ENCODE peak calls at places on chromosomes 16 and 17, in five cellular contexts. Q is lower leg skin, J is NB4, V is IMR-90, A is right lobe of liver. C is an unnamed sample.

GRCh38 chr17:80036715-80037477 is 454 bp downstream of the CCDC40 start:
- DNase-seq in Q (peak), J (no peak), V (no peak), A (no peak), C (peak)

GRCh38 chr17:66636111-66636510 is 198.8 kb upstream of the CACNG5 start:
- DNase-seq in Q (peak), J (peak), V (peak), A (no peak), C (peak)

GRCh38 chr16:86508947-86509758 is 1.2 kb upstream of the FOXF1 start:
- DNase-seq in Q (no peak), J (peak), V (peak), A (no peak), C (peak)

GRCh38 chr17:46194393-46195216 is 1.4 kb upstream of the KANSL1 start:
- DNase-seq in Q (no peak), J (peak), V (peak), A (no peak), C (no peak)

GRCh38 chr16:26078971-26079370 is 387.2 kb downstream of the HS3ST4 start:
- DNase-seq in Q (no peak), J (no peak), V (no peak), A (no peak), C (no peak)

GRCh38 chr17:79630821-79631639 is 20.2 kb upstream of the RBFOX3 start:
- DNase-seq in Q (peak), J (no peak), V (no peak), A (peak), C (no peak)

GRCh38 chr17:17420035-17420434 is 56.8 kb upstream of the MED9 start:
- DNase-seq in Q (peak), J (no peak), V (no peak), A (peak), C (no peak)

GRCh38 chr17:49193513-49194296 is 16.7 kb downstream of the GNGT2 start:
- DNase-seq in Q (peak), J (peak), V (peak), A (no peak), C (peak)

GRCh38 chr17:50637829-50638571 is 3.3 kb downstream of the ABCC3 start:
- DNase-seq in Q (no peak), J (no peak), V (no peak), A (peak), C (no peak)

GRCh38 chr16:27226476-27226875 is 23.1 kb downstream of the KDM8 start:
- DNase-seq in Q (no peak), J (no peak), V (no peak), A (no peak), C (no peak)

GRCh38 chr17:21263351-21263750 is 10.1 kb upstream of the NATD1 start:
- DNase-seq in Q (no peak), J (no peak), V (peak), A (no peak), C (no peak)

GRCh38 chr16:54957403-54957802 is 26.7 kb downstream of the IRX5 start:
- DNase-seq in Q (no peak), J (peak), V (no peak), A (no peak), C (no peak)

GRCh38 chr17:31074772-31075538 is 19.8 kb upstream of the NF1 start:
- DNase-seq in Q (no peak), J (no peak), V (peak), A (no peak), C (no peak)

DNA sequence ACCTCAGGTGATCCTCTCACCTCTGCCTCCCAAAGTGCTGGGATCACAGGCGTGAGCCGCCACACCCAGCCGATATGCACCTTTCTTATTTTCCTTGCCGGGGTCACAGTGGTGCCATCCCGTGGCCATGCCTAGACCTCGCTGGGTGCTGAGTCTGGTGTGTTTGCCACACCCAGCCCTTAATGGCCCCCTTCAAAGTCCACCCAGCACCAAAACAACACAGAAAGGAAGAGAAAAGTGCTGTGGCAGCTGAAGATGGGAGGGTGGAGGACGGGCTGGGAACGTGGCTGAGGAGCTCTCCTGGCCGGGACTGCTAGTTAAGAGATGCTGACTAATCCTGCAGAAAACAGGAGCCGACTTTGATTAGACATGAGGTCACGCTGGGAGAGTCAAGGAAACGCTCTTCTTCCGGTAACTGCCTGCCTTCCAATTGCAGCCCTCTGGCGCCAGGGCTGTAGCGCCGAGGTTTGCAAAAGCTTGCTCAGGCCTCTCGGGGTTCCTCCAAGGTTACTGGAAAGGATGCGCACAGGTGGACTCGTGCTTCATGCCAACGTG is 10.9 kb downstream of the SLC43A2 start:
- DNase-seq in Q (no peak), J (no peak), V (peak), A (no peak), C (peak)
- TF ChIP-seq POLR2A in Q (no peak), J (no peak), V (no peak), A (no peak), C (no peak)

GRCh38 chr17:76710863-76711611 is at the start of gene MXRA7:
- DNase-seq in Q (peak), J (peak), V (peak), A (peak), C (peak)

GRCh38 chr17:76713765-76714164 is 3.0 kb upstream of the MXRA7 start:
- DNase-seq in Q (no peak), J (no peak), V (no peak), A (no peak), C (no peak)

GRCh38 chr17:76706817-76707216 is 3.9 kb downstream of the MXRA7 start:
- DNase-seq in Q (no peak), J (no peak), V (no peak), A (no peak), C (no peak)

GRCh38 chr17:76707985-76708807 is 2.6 kb downstream of the MXRA7 start:
- DNase-seq in Q (no peak), J (no peak), V (no peak), A (no peak), C (no peak)

DNA sequence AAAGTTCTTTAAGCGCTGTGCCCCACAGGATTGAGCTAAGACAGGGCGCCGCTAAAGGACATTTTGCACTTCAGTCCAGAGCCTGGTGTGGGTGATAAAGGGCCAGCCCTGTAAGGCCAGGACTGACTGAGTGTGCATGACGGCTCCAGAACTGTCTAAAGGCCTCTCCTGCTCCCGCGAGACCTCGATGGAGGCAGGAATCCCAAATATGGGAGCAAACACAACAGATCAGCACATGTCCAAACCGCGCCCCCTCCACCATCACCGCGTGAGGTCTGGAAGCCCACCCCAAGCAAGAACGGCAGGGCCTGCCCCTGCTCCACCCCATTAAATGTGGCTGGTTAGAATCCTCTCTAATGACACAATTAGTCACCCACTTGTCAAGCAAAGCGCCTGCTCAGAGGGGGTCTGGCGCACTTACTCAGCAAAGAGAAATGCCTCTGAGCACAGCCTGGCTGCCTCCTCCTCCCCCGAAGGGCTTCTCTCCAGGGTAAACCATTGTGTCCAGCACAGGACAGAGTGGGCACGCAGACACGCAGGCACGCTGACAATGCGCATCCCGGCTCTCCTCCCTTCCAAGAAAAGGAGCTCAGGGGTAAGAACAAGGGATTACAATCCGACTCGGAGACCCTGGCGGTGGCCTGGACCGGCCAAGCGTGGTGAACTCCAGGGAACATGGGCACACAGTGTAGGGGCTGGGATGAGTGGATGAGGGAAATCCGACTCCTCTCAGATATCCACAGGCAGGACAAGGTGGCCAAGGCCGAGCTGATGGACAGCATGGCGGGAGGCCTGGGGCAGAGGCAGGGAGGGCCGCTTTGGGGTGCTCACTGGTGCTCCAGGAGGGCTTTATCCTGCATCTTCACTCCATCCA is 1.5 kb downstream of the MXRA7 start:
- DNase-seq in Q (peak), J (peak), V (peak), A (no peak), C (peak)
- TF ChIP-seq POLR2A in Q (no peak), J (no peak), V (peak), A (no peak), C (peak)

GRCh38 chr16:87834015-87834667 is 35.2 kb downstream of the SLC7A5 start:
- DNase-seq in Q (no peak), J (no peak), V (no peak), A (no peak), C (no peak)
- TF ChIP-seq POLR2A in Q (no peak), J (no peak), V (no peak), A (no peak), C (no peak)

GRCh38 chr17:20225162-20226115 is 216.3 kb downstream of the SPECC1 start:
- DNase-seq in Q (no peak), J (no peak), V (no peak), A (no peak), C (no peak)
- TF ChIP-seq POLR2A in Q (no peak), J (no peak), V (no peak), A (no peak), C (no peak)

GRCh38 chr16:679808-680624 is at the start of gene STUB1:
- DNase-seq in Q (peak), J (peak), V (peak), A (peak), C (peak)
- TF ChIP-seq POLR2A in Q (no peak), J (peak), V (peak), A (peak), C (peak)

GRCh38 chr16:88706965-88707871 is 915 bp downstream of the CTU2 start:
- DNase-seq in Q (no peak), J (no peak), V (no peak), A (no peak), C (no peak)

GRCh38 chr16:88705746-88706287 is 391 bp downstream of the RNF166 start:
- DNase-seq in Q (no peak), J (no peak), V (no peak), A (no peak), C (no peak)

GRCh38 chr16:88705076-88705684 is 1.0 kb downstream of the RNF166 start:
- DNase-seq in Q (no peak), J (peak), V (peak), A (no peak), C (no peak)

GRCh38 chr16:88703486-88704309 is 2.5 kb downstream of the RNF166 start:
- DNase-seq in Q (no peak), J (peak), V (no peak), A (no peak), C (no peak)

DNA sequence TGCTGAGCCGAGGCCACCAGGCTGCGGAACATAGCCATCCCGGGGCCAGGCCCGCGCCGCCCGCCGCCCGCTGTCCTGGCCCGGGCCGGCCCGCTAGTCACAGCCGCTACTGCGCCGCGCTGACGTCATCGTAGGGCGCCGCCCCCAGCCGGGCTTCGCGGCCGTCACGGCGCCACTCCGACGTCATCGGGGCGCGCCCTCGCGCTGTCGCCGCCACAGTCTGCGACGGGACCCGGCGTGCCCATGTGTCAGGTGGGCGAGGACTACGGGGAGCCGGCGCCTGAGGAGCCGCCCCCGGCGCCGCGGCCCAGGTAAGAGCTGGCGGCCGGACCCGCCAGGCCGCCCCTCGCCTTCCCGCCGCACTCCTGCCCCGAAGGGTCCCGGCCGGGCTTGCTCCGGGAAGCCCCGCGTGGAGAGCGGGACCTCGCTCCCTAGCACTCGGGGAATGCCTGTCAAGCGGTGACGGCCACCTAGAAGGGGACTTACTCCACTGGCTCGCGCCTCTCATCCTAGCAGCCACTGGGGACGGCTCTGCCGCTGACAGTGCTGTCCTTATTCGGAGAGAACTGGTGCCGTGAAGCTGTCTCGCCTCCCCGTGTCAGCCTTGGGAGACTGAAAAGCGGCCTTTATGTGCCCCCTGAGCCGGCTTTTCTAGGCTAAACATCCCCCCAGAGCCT is at the start of the genes CTU2 and RNF166:
- DNase-seq in Q (peak), J (peak), V (peak), A (peak), C (peak)
- TF ChIP-seq POLR2A in Q (no peak), J (peak), V (peak), A (peak), C (peak)

GRCh38 chr16:48547530-48547929 is 62.5 kb downstream of the N4BP1 start:
- DNase-seq in Q (no peak), J (no peak), V (no peak), A (no peak), C (no peak)
- TF ChIP-seq POLR2A in Q (no peak), J (no peak), V (no peak), A (no peak), C (no peak)

GRCh38 chr16:21501869-21502667 is 97.3 kb upstream of the METTL9 start:
- DNase-seq in Q (peak), J (peak), V (peak), A (peak), C (peak)
- TF ChIP-seq POLR2A in Q (no peak), J (peak), V (peak), A (peak), C (peak)

GRCh38 chr16:88662843-88663606 is at the start of gene MVD:
- DNase-seq in Q (peak), J (peak), V (peak), A (peak), C (peak)
- TF ChIP-seq POLR2A in Q (no peak), J (peak), V (peak), A (peak), C (peak)

GRCh38 chr17:72125226-72125651 is 4.4 kb downstream of the SOX9 start:
- DNase-seq in Q (no peak), J (no peak), V (peak), A (no peak), C (peak)

GRCh38 chr17:72123964-72124791 is 3.4 kb downstream of the SOX9 start:
- DNase-seq in Q (no peak), J (no peak), V (no peak), A (no peak), C (peak)

GRCh38 chr17:72123496-72123963 is 2.7 kb downstream of the SOX9 start:
- DNase-seq in Q (no peak), J (no peak), V (no peak), A (no peak), C (no peak)

GRCh38 chr17:72125742-72126141 is 4.9 kb downstream of the SOX9 start:
- DNase-seq in Q (no peak), J (no peak), V (peak), A (no peak), C (peak)

DNA sequence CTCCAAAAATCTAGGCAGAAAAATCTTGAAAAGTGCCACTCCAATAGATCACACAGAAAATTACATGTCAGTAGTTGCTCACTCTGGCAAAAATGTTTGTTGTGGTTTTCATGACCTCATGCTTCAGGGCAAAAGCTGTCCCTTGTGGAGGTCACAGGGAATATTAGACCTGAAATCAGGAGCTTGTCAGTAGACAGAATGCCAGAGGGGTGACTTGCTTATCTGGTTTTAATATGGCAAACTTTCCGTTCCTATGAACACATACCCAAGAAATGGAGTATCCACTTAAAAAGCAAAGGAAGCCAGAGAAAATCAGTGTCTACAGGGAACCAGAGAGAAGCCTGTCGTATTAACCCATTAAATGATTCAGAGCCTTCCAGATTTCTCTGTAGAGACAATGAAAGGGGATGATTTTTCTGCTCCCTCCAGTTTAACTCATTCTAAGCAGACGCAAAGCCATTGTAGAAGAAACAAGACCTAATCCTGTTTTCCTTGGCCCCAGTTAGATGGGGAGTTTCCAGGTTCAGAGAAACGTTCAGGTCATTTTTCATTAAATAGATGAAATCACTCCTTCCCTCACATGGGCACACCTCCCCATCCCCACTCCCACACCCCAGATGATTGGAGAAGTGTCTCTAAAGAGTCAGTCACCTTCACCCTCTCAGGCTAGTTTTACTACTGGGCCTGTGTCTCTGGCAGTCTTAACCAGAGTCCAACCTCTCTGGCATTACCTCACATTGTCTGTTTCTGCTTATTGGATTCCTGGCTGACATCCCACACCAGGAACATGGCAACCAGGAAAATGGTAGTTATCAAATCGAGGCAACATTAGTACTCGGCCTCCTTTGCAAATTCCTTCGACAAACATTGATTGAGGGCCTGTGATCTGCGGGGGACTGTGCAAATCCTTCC is 6.0 kb downstream of the SOX9 start:
- DNase-seq in Q (no peak), J (no peak), V (peak), A (no peak), C (peak)
- TF ChIP-seq POLR2A in Q (no peak), J (no peak), V (no peak), A (no peak), C (no peak)